ENCODE peak calls at places on chromosomes 4 and X, in five cellular contexts. E is MM.1S, P is hepatocyte, Q is adrenal gland, C is gastrocnemius medialis. L is an unnamed sample. For H3K9me3, H3K36me3 and H3K27me3, the result is how much of the 10 kb centered on the place peaks cover.

GRCh38 chr4:84932462-84932861 is 34.0 kb downstream of the WDFY3 start:
- DNase-seq in E (no peak), P (no peak), Q (no peak), C (no peak), L (no peak)

GRCh38 chr4:52822583-52823477 is 39.3 kb upstream of the RASL11B start:
- DNase-seq in C (no peak), E (no peak), Q (no peak), P (no peak), L (no peak)

GRCh38 chr4:3392319-3392718 is 49.4 kb upstream of the HGFAC start:
- DNase-seq in P (no peak), E (no peak), C (no peak), Q (no peak), L (no peak)

GRCh38 chr4:86633854-86634253 is 39.7 kb downstream of the PTPN13 start:
- DNase-seq in C (no peak), P (no peak), Q (no peak), E (no peak), L (no peak)

GRCh38 chrX:47572773-47573333 is 9.4 kb upstream of the TIMP1 start:
- DNase-seq in Q (no peak), P (no peak), C (no peak), E (no peak), L (no peak)

GRCh38 chr4:60682901-60683300 is 517.2 kb upstream of the ADGRL3 start:
- DNase-seq in Q (no peak), P (no peak), C (no peak), E (no peak), L (no peak)

GRCh38 chr4:8355864-8356565 is 84.5 kb downstream of the ACOX3 start:
- DNase-seq in P (no peak), C (no peak), Q (no peak), E (no peak), L (no peak)

GRCh38 chr4:66275381-66276060 is 605.2 kb upstream of the EPHA5 start:
- DNase-seq in C (no peak), Q (no peak), E (no peak), P (peak), L (no peak)

GRCh38 chr4:3644849-3645627 is 112.8 kb upstream of the LRPAP1 start:
- DNase-seq in C (no peak), E (no peak), P (no peak), Q (no peak), L (no peak)

GRCh38 chr4:95867919-95868318 is 28.0 kb downstream of the PDHA2 start:
- DNase-seq in C (no peak), E (peak), Q (no peak), P (peak), L (no peak)

GRCh38 chrX:150044556-150044955 is 106.3 kb upstream of the EOLA2 start:
- DNase-seq in Q (no peak), P (no peak), E (no peak), C (no peak), L (no peak)

GRCh38 chrX:40380649-40381488 is 199.9 kb upstream of the ATP6AP2 start:
- DNase-seq in C (no peak), E (no peak), Q (no peak), P (no peak), L (no peak)

GRCh38 chrX:132612990-132613564 is 124.2 kb upstream of the MBNL3 start:
- DNase-seq in E (peak), P (peak), Q (peak), C (no peak), L (peak)

GRCh38 chrX:49930046-49930445 is 7.7 kb downstream of the CLCN5 start:
- DNase-seq in C (no peak), P (no peak), E (no peak), Q (no peak), L (no peak)

GRCh38 chr4:146342600-146343192 is 128.4 kb downstream of the REELD1 start:
- DNase-seq in P (peak), Q (peak), C (no peak), E (peak), L (peak)

GRCh38 chrX:151982217-151982616 is 7.7 kb upstream of the GABRE start:
- DNase-seq in P (peak), E (no peak), C (no peak), Q (no peak), L (no peak)

GRCh38 chr4:173547889-173548288 is 17.9 kb upstream of the HAND2 start:
- DNase-seq in C (no peak), E (no peak), Q (no peak), P (no peak), L (no peak)

GRCh38 chrX:121128946-121129345 is 81.5 kb downstream of the GLUD2 start:
- DNase-seq in C (no peak), Q (no peak), P (no peak), E (no peak), L (no peak)

GRCh38 chrX:11968470-11968869 is 169.8 kb upstream of the FRMPD4 start:
- DNase-seq in P (peak), C (no peak), E (no peak), Q (no peak), L (no peak)

GRCh38 chr4:13601848-13602247 is 25.7 kb downstream of the BOD1L1 start:
- DNase-seq in E (peak), P (no peak), Q (no peak), C (no peak), L (no peak)

GRCh38 chrX:97616883-97617510 is 733.3 kb downstream of the RPA4 start:
- DNase-seq in Q (no peak), P (peak), E (peak), C (no peak), L (peak)

GRCh38 chrX:85031505-85031904 is 27.8 kb downstream of the APOOL start:
- DNase-seq in E (no peak), C (no peak), Q (no peak), P (no peak), L (no peak)

GRCh38 chr4:140374130-140374477 is 658 bp downstream of the SCOC start:
- DNase-seq in E (no peak), P (no peak), Q (no peak), C (no peak), L (no peak)

GRCh38 chrX:136214551-136214950 is 36.6 kb downstream of the MAP7D3 start:
- DNase-seq in C (no peak), E (no peak), Q (no peak), P (peak), L (peak)

GRCh38 chrX:139691843-139692505 is 16.0 kb downstream of the MCF2 start:
- DNase-seq in Q (no peak), E (no peak), C (no peak), P (peak), L (no peak)

GRCh38 chrX:8783100-8784098 is 17.8 kb downstream of the FAM9A start:
- DNase-seq in Q (peak), C (no peak), P (no peak), E (peak), L (peak)

GRCh38 chr4:25223770-25224375 is 10.0 kb upstream of the PI4K2B start:
- DNase-seq in Q (no peak), P (no peak), C (no peak), E (no peak), L (no peak)
- H3K9me3 ChIP-seq in Q (under half), P (under half), C (under half), E (under half), L (under half)

GRCh38 chr4:55426518-55426917 is 30.8 kb downstream of the TMEM165 start:
- DNase-seq in E (no peak), Q (no peak), C (no peak), P (no peak), L (no peak)

DNA sequence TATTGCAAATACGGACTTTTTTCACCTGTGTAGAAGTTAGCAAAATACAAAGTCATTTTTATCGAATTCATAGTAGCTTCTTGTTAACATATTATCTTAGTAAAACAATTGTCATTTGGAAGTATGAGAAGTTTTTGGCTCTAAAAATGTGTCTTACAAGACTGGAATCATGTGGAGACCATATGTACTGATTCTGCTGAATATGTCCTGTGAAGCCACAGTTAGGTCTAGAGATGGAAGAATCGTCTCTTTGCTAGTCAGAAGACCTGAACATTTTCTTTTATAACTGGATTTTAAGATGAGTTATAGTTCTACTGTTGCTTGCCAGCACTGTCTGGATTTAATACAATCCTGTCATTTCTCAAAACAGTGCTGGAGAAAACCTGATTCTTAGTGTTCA is 29.0 kb downstream of the TMEM165 start:
- DNase-seq in P (no peak), C (no peak), Q (no peak), E (no peak), L (no peak)
- H3K36me3 ChIP-seq in P (under half), C (under half), Q (under half), E (under half), L (under half)

GRCh38 chr4:41745292-41746024 is 3.1 kb downstream of the PHOX2B start:
- DNase-seq in C (no peak), E (no peak), P (no peak), Q (no peak), L (no peak)
- H3K27me3 ChIP-seq in C (half or more), E (under half), P (half or more), Q (half or more), L (under half)

DNA sequence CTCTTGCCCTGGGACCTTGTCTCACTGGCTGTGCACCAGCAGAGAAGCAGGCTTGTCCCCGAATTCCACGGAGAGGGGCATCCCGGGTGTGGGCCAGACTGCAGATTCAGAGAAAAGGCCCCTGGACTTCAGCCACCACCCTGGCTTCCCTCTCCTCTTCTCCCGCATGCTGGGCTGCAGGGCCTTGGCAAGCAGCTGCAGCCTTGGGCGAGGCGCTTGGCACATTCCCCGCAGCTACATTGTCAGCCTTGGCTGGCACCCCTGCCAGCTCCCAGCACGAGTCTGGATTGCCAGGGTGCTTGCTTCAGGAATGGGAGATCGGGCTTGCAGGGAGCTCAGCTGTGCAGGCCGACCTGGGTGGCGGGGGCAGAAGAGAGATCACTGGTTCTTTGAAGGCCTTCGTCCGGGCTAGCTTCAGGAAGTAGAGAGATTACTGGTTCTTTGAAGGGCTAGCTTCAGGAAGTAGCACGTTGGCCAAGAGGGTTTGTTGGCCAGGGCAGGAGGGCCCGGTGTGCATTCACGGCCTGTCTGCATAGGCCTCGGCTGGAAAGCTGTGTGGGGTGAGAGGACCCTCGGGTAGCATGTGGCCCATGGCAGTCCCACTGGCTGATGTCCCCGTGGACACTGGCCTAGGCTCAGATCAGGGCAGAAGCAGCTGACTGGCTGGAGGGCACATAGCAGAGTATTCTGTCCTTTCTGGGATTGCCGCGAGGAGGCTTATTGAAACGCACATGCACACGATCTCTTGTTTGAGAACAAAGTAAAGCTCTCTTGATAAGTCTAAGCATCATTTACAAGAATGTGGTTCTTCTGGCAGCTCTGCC is 2.7 kb downstream of the ABCD1 start:
- DNase-seq in C (peak), P (no peak), E (no peak), Q (peak), L (peak)
- H3K9me3 ChIP-seq in C (under half), P (under half), E (under half), Q (under half), L (under half)

GRCh38 chrX:10098235-10098819 is 58.4 kb upstream of the CLCN4 start:
- DNase-seq in Q (no peak), E (peak), P (no peak), C (no peak), L (no peak)
- H3K36me3 ChIP-seq in Q (under half), E (under half), P (under half), C (under half), L (under half)

GRCh38 chrX:48826876-48827653 is 752 bp downstream of the ERAS start:
- DNase-seq in C (no peak), P (no peak), Q (no peak), E (no peak), L (no peak)
- H3K27me3 ChIP-seq in C (under half), P (under half), Q (under half), E (under half), L (under half)

GRCh38 chr4:47736555-47736954 is 101.3 kb downstream of the CORIN start:
- DNase-seq in E (no peak), C (no peak), Q (no peak), P (no peak), L (peak)

GRCh38 chr4:47744253-47744652 is 93.6 kb downstream of the CORIN start:
- DNase-seq in P (no peak), E (peak), C (no peak), Q (no peak), L (no peak)

GRCh38 chr4:47746122-47746521 is 91.7 kb downstream of the CORIN start:
- DNase-seq in P (no peak), E (no peak), C (no peak), Q (no peak), L (no peak)

GRCh38 chr4:47744843-47745382 is 93.0 kb downstream of the CORIN start:
- DNase-seq in E (no peak), C (no peak), P (no peak), Q (no peak), L (no peak)

GRCh38 chr4:47741200-47741599 is 96.7 kb downstream of the CORIN start:
- DNase-seq in P (no peak), Q (no peak), C (no peak), E (no peak), L (no peak)
- H3K9me3 ChIP-seq in P (under half), Q (under half), C (under half), E (under half), L (under half)